ENCODE peak calls at places on chromosomes 7 and 10, in nine cellular contexts. One of them, this sample, is unnamed.

GRCh38 chr7:127532736-127533135 is 52.7 kb downstream of the GCC1 start:
- DNase-seq in psoas muscle: no peak
- DNase-seq in BE2C: no peak
- DNase-seq in MM.1S: no peak
- DNase-seq in progenitor cell of endocrine pancreas: no peak
- DNase-seq in fibroblast of lung: peak
- DNase-seq in endothelial cell of umbilical vein: no peak
- DNase-seq in neural crest cell: no peak
- DNase-seq in GM06990: no peak
- DNase-seq in this sample: no peak

GRCh38 chr7:90111-91063 is 102.0 kb upstream of the FAM20C start:
- DNase-seq in psoas muscle: no peak
- DNase-seq in BE2C: no peak
- DNase-seq in MM.1S: no peak
- DNase-seq in progenitor cell of endocrine pancreas: no peak
- DNase-seq in fibroblast of lung: peak
- DNase-seq in endothelial cell of umbilical vein: peak
- DNase-seq in neural crest cell: no peak
- DNase-seq in GM06990: no peak
- DNase-seq in this sample: no peak

GRCh38 chr10:119090968-119091367 is 10.4 kb upstream of the EIF3A start:
- DNase-seq in psoas muscle: no peak
- DNase-seq in BE2C: no peak
- DNase-seq in MM.1S: peak
- DNase-seq in progenitor cell of endocrine pancreas: no peak
- DNase-seq in fibroblast of lung: peak
- DNase-seq in endothelial cell of umbilical vein: no peak
- DNase-seq in neural crest cell: no peak
- DNase-seq in GM06990: peak
- DNase-seq in this sample: no peak

GRCh38 chr7:159022238-159022993 is 122.3 kb downstream of the VIPR2 start:
- DNase-seq in psoas muscle: no peak
- DNase-seq in BE2C: no peak
- DNase-seq in MM.1S: no peak
- DNase-seq in progenitor cell of endocrine pancreas: no peak
- DNase-seq in fibroblast of lung: no peak
- DNase-seq in endothelial cell of umbilical vein: no peak
- DNase-seq in neural crest cell: no peak
- DNase-seq in GM06990: no peak
- DNase-seq in this sample: no peak

GRCh38 chr10:118920206-118920605 is 109.3 kb upstream of the NANOS1 start:
- DNase-seq in psoas muscle: no peak
- DNase-seq in BE2C: no peak
- DNase-seq in MM.1S: no peak
- DNase-seq in progenitor cell of endocrine pancreas: no peak
- DNase-seq in fibroblast of lung: no peak
- DNase-seq in endothelial cell of umbilical vein: no peak
- DNase-seq in neural crest cell: no peak
- DNase-seq in GM06990: no peak
- DNase-seq in this sample: no peak

GRCh38 chr7:127578036-127578684 is 7.2 kb downstream of the GCC1 start:
- DNase-seq in psoas muscle: no peak
- DNase-seq in BE2C: peak
- DNase-seq in MM.1S: no peak
- DNase-seq in progenitor cell of endocrine pancreas: no peak
- DNase-seq in fibroblast of lung: peak
- DNase-seq in endothelial cell of umbilical vein: peak
- DNase-seq in neural crest cell: no peak
- DNase-seq in GM06990: no peak
- DNase-seq in this sample: no peak

GRCh38 chr10:127418536-127419168 is 130.5 kb upstream of the NPS start:
- DNase-seq in psoas muscle: no peak
- DNase-seq in BE2C: no peak
- DNase-seq in MM.1S: no peak
- DNase-seq in progenitor cell of endocrine pancreas: no peak
- DNase-seq in fibroblast of lung: no peak
- DNase-seq in endothelial cell of umbilical vein: no peak
- DNase-seq in neural crest cell: no peak
- DNase-seq in GM06990: no peak
- DNase-seq in this sample: no peak

GRCh38 chr7:128915271-128915819 is 4.8 kb upstream of the KCP start:
- DNase-seq in psoas muscle: no peak
- DNase-seq in BE2C: no peak
- DNase-seq in MM.1S: no peak
- DNase-seq in progenitor cell of endocrine pancreas: no peak
- DNase-seq in fibroblast of lung: no peak
- DNase-seq in endothelial cell of umbilical vein: no peak
- DNase-seq in neural crest cell: no peak
- DNase-seq in GM06990: no peak
- DNase-seq in this sample: peak

GRCh38 chr10:61943699-61944444 is 42.4 kb downstream of the ARID5B start:
- DNase-seq in psoas muscle: no peak
- DNase-seq in BE2C: no peak
- DNase-seq in MM.1S: no peak
- DNase-seq in progenitor cell of endocrine pancreas: no peak
- DNase-seq in fibroblast of lung: peak
- DNase-seq in endothelial cell of umbilical vein: peak
- DNase-seq in neural crest cell: no peak
- DNase-seq in GM06990: peak
- DNase-seq in this sample: no peak

GRCh38 chr7:75776295-75776971 is 4.4 kb upstream of the CCL26 start:
- DNase-seq in psoas muscle: no peak
- DNase-seq in BE2C: no peak
- DNase-seq in MM.1S: peak
- DNase-seq in progenitor cell of endocrine pancreas: no peak
- DNase-seq in fibroblast of lung: peak
- DNase-seq in endothelial cell of umbilical vein: no peak
- DNase-seq in neural crest cell: no peak
- DNase-seq in GM06990: no peak
- DNase-seq in this sample: no peak

GRCh38 chr7:47435889-47436312 is 146.0 kb downstream of the TNS3 start:
- DNase-seq in psoas muscle: peak
- DNase-seq in BE2C: peak
- DNase-seq in MM.1S: no peak
- DNase-seq in progenitor cell of endocrine pancreas: no peak
- DNase-seq in fibroblast of lung: peak
- DNase-seq in endothelial cell of umbilical vein: peak
- DNase-seq in neural crest cell: peak
- DNase-seq in GM06990: no peak
- DNase-seq in this sample: no peak

GRCh38 chr10:96910488-96911395 is 78.6 kb downstream of the LCOR start:
- DNase-seq in psoas muscle: no peak
- DNase-seq in BE2C: peak
- DNase-seq in MM.1S: peak
- DNase-seq in progenitor cell of endocrine pancreas: no peak
- DNase-seq in fibroblast of lung: no peak
- DNase-seq in endothelial cell of umbilical vein: peak
- DNase-seq in neural crest cell: peak
- DNase-seq in GM06990: no peak
- DNase-seq in this sample: peak

GRCh38 chr7:117072620-117073118 is 119.4 kb downstream of the ST7 start:
- DNase-seq in psoas muscle: peak
- DNase-seq in BE2C: peak
- DNase-seq in MM.1S: no peak
- DNase-seq in progenitor cell of endocrine pancreas: no peak
- DNase-seq in fibroblast of lung: peak
- DNase-seq in endothelial cell of umbilical vein: peak
- DNase-seq in neural crest cell: no peak
- DNase-seq in GM06990: no peak
- DNase-seq in this sample: no peak

GRCh38 chr10:118701529-118702323 is 53.0 kb downstream of the CACUL1 start:
- DNase-seq in psoas muscle: no peak
- DNase-seq in BE2C: peak
- DNase-seq in MM.1S: no peak
- DNase-seq in progenitor cell of endocrine pancreas: no peak
- DNase-seq in fibroblast of lung: peak
- DNase-seq in endothelial cell of umbilical vein: no peak
- DNase-seq in neural crest cell: no peak
- DNase-seq in GM06990: no peak
- DNase-seq in this sample: no peak

GRCh38 chr10:43396061-43396927 is 12.7 kb downstream of the HNRNPF start:
- DNase-seq in psoas muscle: peak
- DNase-seq in BE2C: peak
- DNase-seq in MM.1S: peak
- DNase-seq in progenitor cell of endocrine pancreas: peak
- DNase-seq in fibroblast of lung: peak
- DNase-seq in endothelial cell of umbilical vein: peak
- DNase-seq in neural crest cell: peak
- DNase-seq in GM06990: peak
- DNase-seq in this sample: peak

GRCh38 chr7:92246363-92247101 is 758 bp downstream of the ANKIB1 start:
- DNase-seq in psoas muscle: peak
- DNase-seq in BE2C: peak
- DNase-seq in MM.1S: peak
- DNase-seq in progenitor cell of endocrine pancreas: peak
- DNase-seq in fibroblast of lung: peak
- DNase-seq in endothelial cell of umbilical vein: peak
- DNase-seq in neural crest cell: peak
- DNase-seq in GM06990: no peak
- DNase-seq in this sample: peak

GRCh38 chr10:2979267-2979660 is 88.1 kb upstream of the PFKP start:
- DNase-seq in psoas muscle: no peak
- DNase-seq in BE2C: no peak
- DNase-seq in MM.1S: no peak
- DNase-seq in progenitor cell of endocrine pancreas: no peak
- DNase-seq in fibroblast of lung: peak
- DNase-seq in endothelial cell of umbilical vein: no peak
- DNase-seq in neural crest cell: no peak
- DNase-seq in GM06990: no peak
- DNase-seq in this sample: no peak

GRCh38 chr10:21535494-21535818 is 1.4 kb downstream of the MLLT10 start:
- DNase-seq in psoas muscle: no peak
- DNase-seq in BE2C: no peak
- DNase-seq in MM.1S: no peak
- DNase-seq in progenitor cell of endocrine pancreas: no peak
- DNase-seq in fibroblast of lung: peak
- DNase-seq in endothelial cell of umbilical vein: peak
- DNase-seq in neural crest cell: no peak
- DNase-seq in GM06990: no peak
- DNase-seq in this sample: no peak

GRCh38 chr10:83725567-83725966 is 413.7 kb upstream of the GHITM start:
- DNase-seq in psoas muscle: no peak
- DNase-seq in BE2C: no peak
- DNase-seq in MM.1S: no peak
- DNase-seq in progenitor cell of endocrine pancreas: no peak
- DNase-seq in fibroblast of lung: no peak
- DNase-seq in endothelial cell of umbilical vein: no peak
- DNase-seq in neural crest cell: no peak
- DNase-seq in GM06990: no peak
- DNase-seq in this sample: no peak

GRCh38 chr10:13857465-13857864 is 270.7 kb downstream of the PRPF18 start:
- DNase-seq in psoas muscle: no peak
- DNase-seq in BE2C: no peak
- DNase-seq in MM.1S: no peak
- DNase-seq in progenitor cell of endocrine pancreas: no peak
- DNase-seq in fibroblast of lung: no peak
- DNase-seq in endothelial cell of umbilical vein: no peak
- DNase-seq in neural crest cell: no peak
- DNase-seq in GM06990: no peak
- DNase-seq in this sample: no peak

DNA sequence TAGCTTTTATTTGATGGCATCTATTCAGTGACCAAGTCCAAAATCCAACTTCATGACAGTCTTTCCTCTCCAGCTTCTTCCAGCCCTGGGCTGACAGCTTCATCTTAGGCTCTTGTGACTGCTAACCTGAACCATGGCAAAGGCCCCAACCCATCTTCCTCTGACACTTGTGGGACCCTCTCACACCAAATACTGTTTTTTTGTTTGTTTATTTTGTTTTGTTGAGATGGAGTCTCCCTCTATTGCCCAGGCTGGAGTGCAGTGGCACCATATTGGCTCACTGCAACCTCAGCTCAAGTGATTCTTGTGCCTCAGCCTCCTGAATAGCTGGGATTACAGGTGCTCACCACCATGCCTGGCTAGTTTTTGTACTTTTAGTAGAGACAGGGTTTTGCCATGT is 265.2 kb downstream of the GATA3 start:
- DNase-seq in psoas muscle: no peak
- DNase-seq in BE2C: no peak
- DNase-seq in MM.1S: no peak
- DNase-seq in progenitor cell of endocrine pancreas: no peak
- DNase-seq in fibroblast of lung: no peak
- DNase-seq in endothelial cell of umbilical vein: no peak
- DNase-seq in neural crest cell: no peak
- DNase-seq in GM06990: no peak
- DNase-seq in this sample: no peak
- TF ChIP-seq CTCF in psoas muscle: no peak
- TF ChIP-seq CTCF in BE2C: no peak
- TF ChIP-seq CTCF in MM.1S: no peak
- TF ChIP-seq CTCF in progenitor cell of endocrine pancreas: no peak
- TF ChIP-seq CTCF in fibroblast of lung: no peak
- TF ChIP-seq CTCF in endothelial cell of umbilical vein: no peak
- TF ChIP-seq CTCF in neural crest cell: peak
- TF ChIP-seq CTCF in GM06990: no peak
- TF ChIP-seq CTCF in this sample: no peak

GRCh38 chr10:115141254-115141653 is 48.1 kb downstream of the ATRNL1 start:
- DNase-seq in psoas muscle: no peak
- DNase-seq in BE2C: no peak
- DNase-seq in MM.1S: peak
- DNase-seq in progenitor cell of endocrine pancreas: no peak
- DNase-seq in fibroblast of lung: peak
- DNase-seq in endothelial cell of umbilical vein: peak
- DNase-seq in neural crest cell: no peak
- DNase-seq in GM06990: no peak
- DNase-seq in this sample: no peak
- TF ChIP-seq CTCF in psoas muscle: peak
- TF ChIP-seq CTCF in BE2C: peak
- TF ChIP-seq CTCF in MM.1S: peak
- TF ChIP-seq CTCF in progenitor cell of endocrine pancreas: peak
- TF ChIP-seq CTCF in fibroblast of lung: peak
- TF ChIP-seq CTCF in endothelial cell of umbilical vein: peak
- TF ChIP-seq CTCF in neural crest cell: peak
- TF ChIP-seq CTCF in GM06990: peak
- TF ChIP-seq CTCF in this sample: no peak

DNA sequence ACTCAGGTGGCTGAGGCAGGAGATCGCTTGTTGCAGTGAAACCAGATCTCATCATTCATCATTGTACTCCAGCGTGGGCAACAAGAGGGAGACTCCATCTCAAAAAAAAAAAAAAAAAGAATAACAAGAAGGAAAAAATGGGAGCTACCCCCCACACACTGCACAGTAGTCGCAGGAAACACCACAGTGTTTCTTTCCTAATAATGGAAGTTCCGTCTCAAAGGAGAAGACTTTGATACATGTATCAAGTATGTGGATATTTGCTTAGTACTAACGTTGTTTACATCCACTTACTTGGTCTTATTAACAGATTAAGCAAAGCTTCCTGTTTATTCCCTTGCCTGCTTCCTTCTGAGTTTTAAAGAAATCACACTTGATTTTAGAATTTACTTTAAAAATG is 22.2 kb downstream of the YAE1 start:
- DNase-seq in psoas muscle: no peak
- DNase-seq in BE2C: no peak
- DNase-seq in MM.1S: no peak
- DNase-seq in progenitor cell of endocrine pancreas: no peak
- DNase-seq in fibroblast of lung: no peak
- DNase-seq in endothelial cell of umbilical vein: no peak
- DNase-seq in neural crest cell: no peak
- DNase-seq in GM06990: no peak
- DNase-seq in this sample: no peak
- TF ChIP-seq CTCF in psoas muscle: no peak
- TF ChIP-seq CTCF in BE2C: no peak
- TF ChIP-seq CTCF in MM.1S: no peak
- TF ChIP-seq CTCF in progenitor cell of endocrine pancreas: no peak
- TF ChIP-seq CTCF in fibroblast of lung: no peak
- TF ChIP-seq CTCF in endothelial cell of umbilical vein: no peak
- TF ChIP-seq CTCF in neural crest cell: no peak
- TF ChIP-seq CTCF in GM06990: no peak
- TF ChIP-seq CTCF in this sample: no peak

GRCh38 chr10:1301138-1301537 is 245.0 kb downstream of the WDR37 start:
- DNase-seq in psoas muscle: no peak
- DNase-seq in BE2C: no peak
- DNase-seq in MM.1S: no peak
- DNase-seq in progenitor cell of endocrine pancreas: no peak
- DNase-seq in fibroblast of lung: no peak
- DNase-seq in endothelial cell of umbilical vein: no peak
- DNase-seq in neural crest cell: no peak
- DNase-seq in GM06990: no peak
- DNase-seq in this sample: no peak
- TF ChIP-seq CTCF in psoas muscle: no peak
- TF ChIP-seq CTCF in BE2C: peak
- TF ChIP-seq CTCF in MM.1S: no peak
- TF ChIP-seq CTCF in progenitor cell of endocrine pancreas: no peak
- TF ChIP-seq CTCF in fibroblast of lung: no peak
- TF ChIP-seq CTCF in endothelial cell of umbilical vein: no peak
- TF ChIP-seq CTCF in neural crest cell: no peak
- TF ChIP-seq CTCF in GM06990: no peak
- TF ChIP-seq CTCF in this sample: no peak

This sample was measured in GM20000.